ENCODE peak calls at places on chromosomes 13 and 19, in six cellular contexts. M is GM12878, Q is HCT116, E is HepG2, N is K562, P is H1. H is an unnamed sample.

GRCh38 chr13:36193151-36193855 is 21.1 kb downstream of the SOHLH2 start:
- DNase-seq in E (no peak), Q (no peak), N (no peak), P (no peak), M (no peak), H (no peak)

GRCh38 chr13:45331981-45332830 is 8.8 kb downstream of the TPT1 start:
- DNase-seq in Q (peak; percentile 85), P (no peak), E (peak; percentile 75), M (no peak), N (no peak), H (no peak)

GRCh38 chr19:56727731-56728130 is 56.2 kb upstream of the ZNF835 start:
- DNase-seq in M (no peak), Q (no peak), N (no peak), P (no peak), E (no peak), H (no peak)

GRCh38 chr13:113205428-113205931 is 3.0 kb downstream of the PCID2 start:
- DNase-seq in P (no peak), E (no peak), M (no peak), Q (no peak), N (no peak), H (no peak)

GRCh38 chr19:38700933-38701454 is 43.3 kb downstream of the CAPN12 start:
- DNase-seq in M (no peak), E (peak; percentile 85), N (no peak), Q (no peak), P (no peak), H (no peak)

GRCh38 chr19:33040994-33041827 is 23.5 kb downstream of the RHPN2 start:
- DNase-seq in E (peak; percentile 100), Q (peak; percentile 92), P (no peak), N (no peak), M (peak; percentile 37), H (no peak)

GRCh38 chr19:16078311-16078758 is 2.0 kb downstream of the TPM4 start:
- DNase-seq in N (no peak), M (no peak), E (no peak), Q (no peak), P (no peak), H (no peak)

GRCh38 chr13:97417698-97418097 is 16.3 kb upstream of the RAP2A start:
- DNase-seq in M (no peak), N (no peak), E (no peak), P (no peak), Q (no peak), H (no peak)

GRCh38 chr13:99990045-99990977 is 8.7 kb downstream of the ZIC2 start:
- DNase-seq in P (no peak), E (no peak), N (no peak), M (no peak), Q (no peak), H (no peak)

GRCh38 chr13:100666124-100666523 is 8.5 kb downstream of the TMTC4 start:
- DNase-seq in M (no peak), Q (no peak), N (no peak), E (no peak), P (no peak), H (no peak)

GRCh38 chr13:87368639-87369038 is 302.5 kb upstream of the SLITRK5 start:
- DNase-seq in M (no peak), Q (no peak), P (no peak), N (no peak), E (no peak), H (no peak)

GRCh38 chr19:51458051-51458645 is at the start of gene SIGLEC8:
- DNase-seq in E (no peak), M (no peak), N (no peak), Q (no peak), P (no peak), H (no peak)

GRCh38 chr19:29878973-29879654 is 62.9 kb upstream of the URI1 start:
- DNase-seq in Q (peak; percentile 48), N (peak; percentile 77), P (no peak), M (no peak), E (peak; percentile 50), H (no peak)

GRCh38 chr13:51625555-51626345 is 41.5 kb downstream of the WDFY2 start:
- DNase-seq in M (no peak), P (no peak), E (no peak), N (no peak), Q (no peak), H (no peak)

GRCh38 chr19:911197-912033 is 1.6 kb downstream of the R3HDM4 start:
- DNase-seq in Q (no peak), E (no peak), P (no peak), M (no peak), N (no peak), H (no peak)

DNA sequence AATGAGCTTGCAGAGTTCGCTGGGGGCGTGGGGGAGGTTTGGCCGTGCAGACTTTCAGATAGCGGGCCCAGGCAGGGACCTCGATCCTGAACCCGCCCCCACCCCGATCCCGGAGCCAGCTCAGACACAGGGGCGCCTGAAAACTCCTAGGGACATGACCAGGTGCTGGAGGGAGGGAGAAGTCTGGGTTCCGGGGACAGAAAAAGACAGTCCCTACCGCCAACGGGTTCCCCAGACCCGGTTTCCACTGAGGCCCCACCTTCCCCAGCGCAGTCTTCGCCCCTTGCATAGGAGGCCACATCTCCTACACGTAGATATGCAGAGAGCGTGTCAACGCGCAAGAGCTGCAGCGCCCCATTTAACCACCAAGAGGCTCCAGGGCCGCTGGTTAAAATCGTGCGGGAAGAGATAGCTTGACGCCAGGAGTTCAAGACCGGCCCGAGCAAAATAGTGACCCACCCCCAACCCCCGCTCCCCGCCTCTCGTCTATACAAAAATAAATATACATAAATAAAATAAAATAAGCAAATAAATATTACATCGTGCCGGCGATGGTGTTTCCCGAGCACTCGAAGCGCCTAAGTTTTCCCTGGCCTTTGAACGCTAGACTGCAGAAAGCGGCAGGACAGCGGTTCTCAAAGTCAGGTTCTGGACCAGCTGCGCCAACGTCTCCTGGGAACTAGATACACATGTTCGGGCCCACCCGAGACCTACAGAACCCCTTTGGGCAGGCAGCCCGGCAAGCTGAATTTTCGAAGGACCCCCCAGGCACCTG is 8.3 kb downstream of the CCDC8 start:
- DNase-seq in N (peak; percentile 69), P (no peak), E (peak; percentile 56), M (no peak), Q (no peak), H (no peak)
- TF ChIP-seq ZNF274 in N (no peak), P (no peak), E (no peak), M (no peak), Q (no peak), H (no peak)

GRCh38 chr19:2330632-2331284 is 2.3 kb downstream of the SPPL2B start:
- DNase-seq in M (no peak), P (no peak), E (peak; percentile 68), N (no peak), Q (no peak), H (no peak)

GRCh38 chr19:2330255-2330631 is 1.8 kb downstream of the SPPL2B start:
- DNase-seq in Q (no peak), M (no peak), N (no peak), E (no peak), P (no peak), H (no peak)

GRCh38 chr19:2333027-2333806 is 4.7 kb downstream of the SPPL2B start:
- DNase-seq in E (no peak), N (no peak), Q (no peak), P (no peak), M (no peak), H (no peak)

GRCh38 chr19:2332341-2333026 is 4.0 kb downstream of the SPPL2B start:
- DNase-seq in P (no peak), M (peak; percentile 56), N (no peak), Q (no peak), E (no peak), H (no peak)

GRCh38 chr19:2331601-2332246 is 3.2 kb downstream of the SPPL2B start:
- DNase-seq in M (no peak), Q (no peak), N (no peak), P (no peak), E (no peak), H (no peak)
- H3K4me3 ChIP-seq in M (peak overlapping the region; percentile 52), Q (no peak overlapping the region), N (no peak overlapping the region), P (no peak overlapping the region), E (peak overlapping the region; percentile 47), H (no peak overlapping the region)

GRCh38 chr13:92461402-92461801 is 765.2 kb upstream of the GPC6 start:
- DNase-seq in Q (no peak), E (no peak), M (no peak), P (no peak), N (no peak), H (no peak)
- TF ChIP-seq ZNF274 in Q (no peak), E (no peak), M (no peak), P (no peak), N (no peak), H (no peak)

DNA sequence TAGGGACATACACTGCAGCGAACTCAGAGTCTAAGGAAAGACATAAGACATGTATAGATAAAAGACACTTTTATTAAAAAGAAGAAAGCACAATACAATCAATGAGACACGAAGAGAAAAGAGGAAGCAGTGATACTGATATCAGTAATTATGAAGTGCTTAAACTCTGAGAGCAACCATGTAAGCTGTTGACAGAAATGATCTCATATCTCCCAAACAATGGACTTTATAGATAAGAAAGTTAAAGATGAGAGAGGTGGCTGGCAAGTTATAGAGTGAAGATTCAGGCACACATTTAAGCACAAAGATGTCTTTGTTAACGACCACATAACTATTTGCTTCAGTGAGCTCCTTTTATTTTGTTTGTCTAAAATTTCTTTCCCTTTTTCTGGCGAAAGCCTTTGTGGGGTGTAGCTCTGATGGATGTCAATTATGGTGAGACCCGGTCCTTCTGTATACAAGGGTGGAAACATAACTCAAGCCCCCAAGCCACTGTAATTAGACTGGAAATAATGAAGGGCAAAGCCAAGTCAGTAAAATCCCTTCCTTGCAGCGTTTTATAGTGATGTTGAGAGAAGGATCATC is 818.0 kb upstream of the SLC10A2 start:
- DNase-seq in Q (no peak), E (peak; percentile 4), N (no peak), P (no peak), M (no peak), H (no peak)
- H3K4me3 ChIP-seq in Q (no peak overlapping the region), E (no peak overlapping the region), N (no peak overlapping the region), P (no peak overlapping the region), M (no peak overlapping the region), H (no peak overlapping the region)